ENCODE peak calls at places on chromosomes 2 and 18, in four cellular contexts. Y, Q, R and K are unnamed samples.

GRCh38 chr18:66043009-66043408 is 292.2 kb downstream of the CDH7 start:
- DNase-seq in Q (no peak), Y (no peak), R (no peak), K (no peak)

GRCh38 chr2:181779288-181779871 is 99.1 kb upstream of the NEUROD1 start:
- DNase-seq in Y (no peak), Q (peak), R (no peak), K (no peak)

GRCh38 chr18:54149078-54149697 is 75.3 kb downstream of the MBD2 start:
- DNase-seq in Q (peak), Y (peak), R (peak), K (peak)

GRCh38 chr18:62486290-62486964 is 36.4 kb upstream of the ZCCHC2 start:
- DNase-seq in R (no peak), Y (peak), Q (peak), K (no peak)

GRCh38 chr18:35267809-35268208 is 22.2 kb downstream of the ZSCAN30 start:
- DNase-seq in Y (no peak), Q (no peak), R (no peak), K (no peak)

GRCh38 chr18:5640939-5641338 is 97.1 kb upstream of the EPB41L3 start:
- DNase-seq in Y (no peak), Q (no peak), R (no peak), K (no peak)

GRCh38 chr18:525066-525797 is 24.7 kb upstream of the COLEC12 start:
- DNase-seq in Y (peak), R (peak), Q (peak), K (peak)

GRCh38 chr2:29115797-29116781 is 874 bp downstream of the CLIP4 start:
- DNase-seq in Q (peak), Y (peak), R (peak), K (peak)

GRCh38 chr2:230902180-230902899 is 22.7 kb downstream of the GPR55 start:
- DNase-seq in R (peak), Q (peak), Y (peak), K (no peak)

GRCh38 chr2:231124833-231125232 is at the start of gene HTR2B:
- DNase-seq in Q (peak), R (no peak), Y (no peak), K (no peak)

GRCh38 chr2:150903461-150903860 is 358.2 kb downstream of the RBM43 start:
- DNase-seq in Y (no peak), R (no peak), Q (no peak), K (no peak)

GRCh38 chr2:160207804-160208661 is 8.0 kb upstream of the ITGB6 start:
- DNase-seq in Y (peak), Q (peak), R (peak), K (peak)

GRCh38 chr2:181822097-181822496 is 69.4 kb upstream of the ITPRID2 start:
- DNase-seq in Y (no peak), R (no peak), Q (no peak), K (no peak)

GRCh38 chr2:20381457-20381856 is 30.8 kb upstream of the PUM2 start:
- DNase-seq in R (no peak), Q (peak), Y (peak), K (no peak)

GRCh38 chr2:172404824-172405223 is 22.6 kb upstream of the ITGA6 start:
- DNase-seq in R (peak), Q (peak), Y (peak), K (peak)

GRCh38 chr18:69484699-69485396 is 84.2 kb downstream of the DOK6 start:
- DNase-seq in R (peak), Q (no peak), Y (no peak), K (no peak)

GRCh38 chr2:186170693-186171092 is 315.4 kb upstream of the ZC3H15 start:
- DNase-seq in Y (no peak), R (no peak), Q (no peak), K (no peak)

GRCh38 chr18:61400714-61401113 is 67.5 kb downstream of the CDH20 start:
- DNase-seq in Y (peak), Q (peak), R (peak), K (no peak)

GRCh38 chr2:74301262-74301661 is 42.0 kb downstream of the SLC4A5 start:
- DNase-seq in R (no peak), Y (no peak), Q (no peak), K (no peak)

GRCh38 chr2:168948621-168949212 is 47.6 kb downstream of the G6PC2 start:
- DNase-seq in Y (no peak), R (no peak), Q (peak), K (no peak)

GRCh38 chr2:140128909-140129308 is 1348.7 kb upstream of the NXPH2 start:
- DNase-seq in Q (no peak), R (no peak), Y (no peak), K (no peak)

GRCh38 chr18:57940166-57940565 is 103.9 kb upstream of the NEDD4L start:
- DNase-seq in R (no peak), Q (no peak), Y (no peak), K (no peak)

GRCh38 chr2:121263996-121264715 is 20.8 kb downstream of the TFCP2L1 start:
- DNase-seq in Y (no peak), R (no peak), Q (no peak), K (no peak)

GRCh38 chr2:100767224-100767653 is 52.7 kb upstream of the NPAS2 start:
- DNase-seq in Y (peak), R (peak), Q (peak), K (no peak)

GRCh38 chr18:55582325-55582724 is 5.7 kb downstream of the TCF4 start:
- DNase-seq in Q (no peak), R (no peak), Y (no peak), K (no peak)

GRCh38 chr18:21489119-21489750 is 111.3 kb downstream of the ESCO1 start:
- DNase-seq in R (no peak), Y (peak), Q (peak), K (peak)

DNA sequence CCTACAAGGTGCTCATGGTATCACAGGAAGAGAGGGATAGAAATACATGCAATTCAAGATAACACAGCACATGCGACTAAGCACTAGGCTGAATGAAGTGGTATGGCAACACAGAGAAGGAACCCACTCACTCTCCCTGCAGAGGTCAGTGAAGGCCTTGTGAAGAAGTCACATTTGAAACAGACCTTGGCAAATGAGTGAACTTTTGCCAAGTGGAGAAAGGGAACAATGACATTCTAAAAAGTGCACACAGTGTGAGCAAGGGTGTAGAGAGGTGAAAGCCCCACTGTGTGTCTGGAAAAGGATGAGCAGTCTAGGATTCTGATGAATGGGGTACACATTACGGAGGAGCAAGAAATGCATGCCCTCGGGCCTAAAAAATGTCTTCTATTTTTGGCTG is 23.3 kb downstream of the KLF7 start:
- DNase-seq in Q (peak), Y (no peak), R (no peak), K (no peak)
- H3K4me3 ChIP-seq in Q (no peak), Y (no peak), R (no peak), K (no peak)

GRCh38 chr18:4207383-4207782 is 247.7 kb downstream of the DLGAP1 start:
- DNase-seq in R (no peak), Y (no peak), Q (no peak), K (no peak)
- H3K4me3 ChIP-seq in R (no peak), Y (no peak), Q (no peak), K (no peak)

DNA sequence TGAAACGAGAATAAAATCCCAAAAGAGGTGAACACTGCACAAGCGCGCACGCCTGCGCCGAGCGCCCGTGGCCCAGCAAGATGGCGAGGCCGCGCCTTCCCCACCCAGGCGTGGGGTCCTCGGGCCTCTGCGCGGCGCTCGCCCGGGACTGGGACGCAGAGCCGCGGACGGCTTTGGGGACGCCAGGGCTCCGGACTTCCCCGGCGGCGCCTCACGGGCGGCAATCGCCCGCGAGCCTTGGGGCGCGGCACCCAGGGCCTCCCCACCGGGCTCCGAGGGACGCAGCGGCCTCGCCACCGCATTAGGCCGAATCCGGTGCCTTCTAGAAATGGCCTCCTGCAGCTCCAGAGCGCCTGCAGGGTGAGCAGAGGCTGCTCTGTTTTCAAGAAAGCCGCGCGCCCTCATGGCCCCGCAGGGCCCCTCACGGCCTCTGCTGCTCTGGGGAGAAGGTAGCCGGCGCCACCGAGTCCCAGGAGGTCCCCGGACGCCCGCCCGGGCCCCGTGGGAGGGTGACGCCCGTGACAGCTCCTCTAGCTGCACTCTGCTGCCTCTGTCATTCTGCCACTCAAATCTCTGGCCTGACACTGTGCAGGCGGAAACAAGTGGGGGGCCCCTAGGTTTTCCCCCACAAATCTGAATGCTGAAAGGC is 35.9 kb upstream of the POMC start:
- DNase-seq in R (no peak), Q (no peak), Y (no peak), K (peak)
- H3K4me3 ChIP-seq in R (no peak), Q (peak), Y (no peak), K (peak)

GRCh38 chr2:222672068-222672401 is 577 bp downstream of the MOGAT1 start:
- DNase-seq in Q (no peak), R (no peak), Y (no peak), K (no peak)
- H3K4me3 ChIP-seq in Q (peak), R (no peak), Y (no peak), K (peak)

DNA sequence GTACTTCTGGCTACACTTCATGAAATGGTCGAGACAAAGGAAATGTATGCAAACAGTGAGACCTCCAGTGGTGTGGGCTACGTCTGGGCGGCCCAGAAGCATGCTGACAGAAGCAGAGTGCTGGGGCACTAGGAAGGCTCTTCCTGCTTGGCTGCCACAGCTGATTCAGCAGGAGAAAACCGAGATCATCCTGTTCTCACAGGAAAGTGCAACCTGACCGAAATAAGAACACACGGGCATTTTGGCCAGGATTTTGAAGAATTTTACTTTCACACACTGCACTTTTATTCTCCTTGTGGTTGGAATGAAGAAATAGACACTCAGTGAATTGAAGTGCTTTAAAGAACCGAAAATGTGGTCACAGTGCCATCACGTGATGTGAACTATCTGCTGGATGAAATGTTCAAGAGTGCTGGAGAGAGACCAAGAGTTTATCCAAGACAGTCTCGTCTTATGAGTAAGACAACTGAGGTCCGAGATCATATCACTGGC is 149.5 kb downstream of the CCBE1 start:
- DNase-seq in R (peak), Y (peak), Q (peak), K (peak)
- H3K4me3 ChIP-seq in R (peak), Y (no peak), Q (peak), K (peak)